ENCODE peak calls at places on chromosomes 7 and 10, in eight cellular contexts. W, X, Z, N, D, F, M and A are unnamed samples.

GRCh38 chr7:107560898-107561516 is 2.7 kb downstream of the COG5 start:
- DNase-seq in Z (no peak), D (no peak), F (no peak), N (no peak), X (no peak), W (no peak), M (no peak), A (no peak)

GRCh38 chr7:113774182-113774807 is 144.5 kb downstream of the PPP1R3A start:
- DNase-seq in F (peak), D (no peak), X (no peak), N (no peak), Z (no peak), W (peak), M (no peak), A (no peak)

GRCh38 chr7:77569514-77570232 is 32.6 kb downstream of the PTPN12 start:
- DNase-seq in W (no peak), N (no peak), M (no peak), D (no peak), X (no peak), F (peak), Z (no peak), A (no peak)

GRCh38 chr7:48964074-48964473 is 39.7 kb downstream of the CDC14C start:
- DNase-seq in D (no peak), F (no peak), Z (no peak), M (no peak), W (no peak), X (no peak), N (peak), A (no peak)

GRCh38 chr10:110357252-110357780 is 52.6 kb upstream of the SMNDC1 start:
- DNase-seq in F (peak), Z (no peak), W (no peak), X (no peak), D (peak), M (no peak), N (no peak), A (no peak)

GRCh38 chr10:71133710-71134686 is 78.4 kb upstream of the UNC5B start:
- DNase-seq in Z (no peak), F (no peak), X (no peak), W (no peak), D (no peak), M (no peak), N (no peak), A (no peak)

GRCh38 chr7:85730016-85730415 is 543.2 kb upstream of the SEMA3D start:
- DNase-seq in F (no peak), D (no peak), N (no peak), Z (no peak), X (no peak), M (no peak), W (no peak), A (peak)

GRCh38 chr10:123614888-123615287 is 51.3 kb upstream of the GPR26 start:
- DNase-seq in Z (peak), D (peak), X (peak), W (no peak), M (peak), N (peak), F (peak), A (peak)

GRCh38 chr7:43669286-43670081 is 59.8 kb downstream of the COA1 start:
- DNase-seq in W (no peak), N (no peak), Z (no peak), F (no peak), M (no peak), X (no peak), D (no peak), A (no peak)

GRCh38 chr7:28144266-28144665 is 36.3 kb downstream of the JAZF1 start:
- DNase-seq in N (no peak), Z (no peak), X (no peak), F (no peak), D (no peak), W (no peak), M (no peak), A (peak)

GRCh38 chr10:73866621-73867020 is 7.7 kb downstream of the CAMK2G start:
- DNase-seq in X (no peak), D (no peak), Z (no peak), F (no peak), W (peak), M (no peak), N (no peak), A (no peak)

GRCh38 chr10:33819206-33819605 is 484.7 kb upstream of the NRP1 start:
- DNase-seq in W (no peak), N (no peak), F (no peak), D (no peak), X (no peak), Z (no peak), M (no peak), A (no peak)

GRCh38 chr10:54554028-54554427 is 247.0 kb downstream of the PCDH15 start:
- DNase-seq in D (no peak), F (no peak), Z (no peak), X (no peak), N (no peak), W (no peak), M (no peak), A (no peak)

GRCh38 chr7:44974549-44974948 is 4.3 kb downstream of the MYO1G start:
- DNase-seq in F (no peak), M (no peak), W (no peak), D (no peak), Z (no peak), X (no peak), N (no peak), A (no peak)

GRCh38 chr10:58385784-58386112 is 538 bp downstream of the TFAM start:
- DNase-seq in W (peak), M (peak), F (no peak), Z (no peak), N (no peak), D (peak), X (peak), A (no peak)

GRCh38 chr7:132622081-132622480 is 45.8 kb upstream of the PLXNA4 start:
- DNase-seq in W (no peak), Z (no peak), M (no peak), X (no peak), D (no peak), F (no peak), N (no peak), A (no peak)

GRCh38 chr10:80537086-80537704 is 507 bp upstream of the SH2D4B start:
- DNase-seq in W (no peak), X (peak), N (no peak), M (no peak), F (no peak), Z (no peak), D (no peak), A (no peak)

GRCh38 chr7:91288208-91288824 is 24.1 kb downstream of the FZD1 start:
- DNase-seq in M (no peak), W (peak), D (no peak), N (no peak), X (peak), Z (no peak), F (no peak), A (no peak)

GRCh38 chr10:83283151-83283550 is 856.2 kb upstream of the GHITM start:
- DNase-seq in X (no peak), F (no peak), N (no peak), Z (no peak), M (no peak), W (no peak), D (no peak), A (no peak)

GRCh38 chr7:136061433-136061832 is 84.3 kb upstream of the MTPN start:
- DNase-seq in W (no peak), X (no peak), D (no peak), Z (no peak), F (no peak), N (no peak), M (no peak), A (no peak)

GRCh38 chr10:58578366-58578765 is 65.7 kb downstream of the BICC1 start:
- DNase-seq in W (no peak), F (no peak), Z (no peak), D (no peak), M (no peak), X (no peak), N (no peak), A (no peak)

GRCh38 chr7:101085000-101085948 is at the start of gene TRIM56:
- DNase-seq in W (no peak), M (peak), X (peak), N (peak), F (peak), D (peak), Z (peak), A (peak)

GRCh38 chr7:43639858-43640491 is 57.1 kb downstream of the STK17A start:
- DNase-seq in F (peak), Z (no peak), X (peak), M (peak), D (no peak), N (peak), W (peak), A (no peak)

GRCh38 chr10:26448706-26449435 is 10.7 kb downstream of the APBB1IP start:
- DNase-seq in D (no peak), F (no peak), M (no peak), Z (peak), X (peak), N (no peak), W (no peak), A (no peak)

GRCh38 chr10:58512470-58513188 is at the start of gene BICC1:
- DNase-seq in X (peak), M (no peak), F (no peak), Z (no peak), D (peak), W (peak), N (peak), A (no peak)

GRCh38 chr7:159231017-159231416 is 86.3 kb upstream of the VIPR2 start:
- DNase-seq in W (no peak), D (no peak), X (no peak), N (no peak), F (no peak), M (no peak), Z (no peak), A (no peak)

GRCh38 chr10:79105818-79106217 is 37.1 kb downstream of the ZMIZ1 start:
- DNase-seq in Z (no peak), X (no peak), N (no peak), D (no peak), M (no peak), F (no peak), W (no peak), A (no peak)

DNA sequence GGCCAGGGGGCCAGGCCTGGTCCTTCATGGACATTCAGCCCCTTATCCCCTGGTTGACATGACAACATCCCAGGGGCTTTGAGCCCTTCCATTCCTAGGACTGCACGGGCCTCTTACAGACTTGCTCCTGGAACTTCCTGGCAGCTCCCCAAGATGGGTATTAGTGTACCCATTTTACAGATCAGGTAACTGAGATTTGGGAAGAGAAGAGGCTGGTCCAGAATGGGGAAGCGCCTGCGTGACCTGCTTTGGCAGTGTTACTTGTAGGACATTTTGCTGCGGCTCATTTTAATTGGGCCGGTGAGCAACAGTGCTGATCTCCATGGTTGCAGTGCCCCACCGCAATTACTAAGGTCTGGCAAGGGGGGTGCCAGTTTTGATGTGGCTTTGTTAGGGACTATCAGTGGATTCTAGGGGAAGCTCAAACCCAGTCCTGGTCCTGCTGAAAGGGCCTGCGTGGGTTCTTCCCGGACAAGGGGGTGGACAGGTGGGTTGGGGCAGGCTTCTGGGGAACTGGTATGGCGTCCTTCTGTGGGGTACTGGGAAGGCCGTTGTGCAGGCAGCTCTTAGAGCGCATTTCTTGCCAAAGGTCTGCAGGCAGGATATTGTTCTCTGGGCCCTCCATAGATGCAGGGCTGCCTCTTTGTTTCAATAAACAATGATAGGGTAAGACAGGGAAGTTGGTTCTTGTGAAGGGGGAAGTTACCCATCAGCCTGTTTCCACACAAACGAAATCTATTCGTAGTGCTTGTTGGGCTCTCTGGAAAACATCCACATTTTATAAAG is 137.6 kb downstream of the RGS10 start:
- DNase-seq in F (no peak), Z (no peak), M (no peak), N (no peak), W (no peak), D (no peak), X (no peak), A (no peak)
- H3K27ac ChIP-seq in F (no peak), Z (no peak), M (peak), N (peak), W (no peak), D (no peak), X (no peak), A (no peak)

GRCh38 chr10:102617816-102618215 is 26.5 kb upstream of the TRIM8 start:
- DNase-seq in F (no peak), W (no peak), Z (no peak), X (no peak), D (no peak), N (no peak), M (peak), A (no peak)

GRCh38 chr10:102620615-102621417 is 23.5 kb upstream of the TRIM8 start:
- DNase-seq in M (peak), F (no peak), Z (no peak), N (no peak), X (no peak), D (no peak), W (no peak), A (no peak)

GRCh38 chr10:102621418-102622325 is 22.6 kb upstream of the TRIM8 start:
- DNase-seq in F (peak), X (no peak), M (peak), D (no peak), W (no peak), N (no peak), Z (no peak), A (no peak)

GRCh38 chr10:102619281-102619981 is 24.8 kb upstream of the TRIM8 start:
- DNase-seq in X (no peak), D (no peak), Z (no peak), N (no peak), W (no peak), M (peak), F (no peak), A (no peak)

GRCh38 chr10:102620138-102620591 is 24.1 kb upstream of the TRIM8 start:
- DNase-seq in W (no peak), N (peak), F (no peak), X (no peak), D (no peak), M (peak), Z (no peak), A (no peak)
- H3K27ac ChIP-seq in W (no peak), N (no peak), F (no peak), X (peak), D (peak), M (peak), Z (no peak), A (peak)

DNA sequence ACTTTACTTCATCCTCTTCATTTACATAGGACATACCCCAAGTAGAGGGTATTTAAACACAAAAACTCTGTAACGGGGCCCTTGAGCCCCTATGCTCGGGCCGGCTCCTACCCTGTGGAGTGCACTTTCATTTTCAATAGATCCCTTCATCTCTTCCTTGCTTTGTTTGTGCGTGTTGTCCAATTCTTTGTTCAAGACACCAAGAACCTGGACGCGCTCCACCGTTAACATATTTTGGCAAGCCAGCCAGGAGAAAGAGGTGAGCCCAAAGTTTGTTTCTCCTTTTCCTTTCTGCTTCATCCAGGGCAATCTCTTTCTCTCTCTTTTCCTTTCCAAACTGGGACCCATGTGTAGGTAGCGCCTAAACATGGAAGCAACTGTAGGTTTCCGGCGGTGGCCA is 26.0 kb upstream of the BNIP3 start:
- DNase-seq in F (no peak), D (no peak), W (no peak), M (no peak), Z (no peak), X (no peak), N (no peak), A (no peak)
- H3K27ac ChIP-seq in F (no peak), D (no peak), W (no peak), M (no peak), Z (no peak), X (no peak), N (no peak), A (no peak)

GRCh38 chr7:139913555-139914135 is 84.6 kb downstream of the TBXAS1 start:
- DNase-seq in D (no peak), N (no peak), F (no peak), M (no peak), W (no peak), X (no peak), Z (no peak), A (no peak)

GRCh38 chr7:139909379-139910050 is 80.5 kb downstream of the TBXAS1 start:
- DNase-seq in D (no peak), M (no peak), F (no peak), Z (no peak), W (no peak), N (no peak), X (no peak), A (no peak)

GRCh38 chr7:139913006-139913405 is 83.9 kb downstream of the TBXAS1 start:
- DNase-seq in Z (no peak), N (no peak), F (no peak), M (no peak), W (no peak), D (no peak), X (no peak), A (no peak)

GRCh38 chr7:139906879-139907278 is 77.8 kb downstream of the TBXAS1 start:
- DNase-seq in D (no peak), X (no peak), N (no peak), M (no peak), Z (no peak), W (no peak), F (no peak), A (no peak)

DNA sequence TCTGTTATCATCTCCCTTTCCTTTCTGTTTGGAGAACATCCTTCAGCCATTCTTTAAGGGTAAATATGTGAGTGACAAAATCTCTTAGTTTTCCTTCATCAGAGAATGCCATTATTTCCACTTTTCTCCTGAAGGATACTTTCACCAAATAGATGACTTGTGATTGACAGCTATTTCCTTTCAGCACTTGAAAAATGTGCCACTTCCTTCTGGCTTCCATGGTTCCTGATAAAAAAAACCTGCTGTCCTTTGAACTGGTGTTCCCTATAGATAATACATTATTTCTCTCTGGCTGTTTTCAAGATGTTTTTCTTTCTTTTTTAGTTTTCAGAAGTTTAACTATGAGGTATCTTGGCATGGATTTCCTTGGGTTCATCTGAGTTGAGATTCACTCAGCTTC is 79.7 kb downstream of the TBXAS1 start:
- DNase-seq in F (no peak), Z (no peak), D (no peak), M (no peak), X (no peak), W (no peak), N (no peak), A (no peak)
- H3K27ac ChIP-seq in F (no peak), Z (no peak), D (no peak), M (no peak), X (no peak), W (no peak), N (no peak), A (no peak)

DNA sequence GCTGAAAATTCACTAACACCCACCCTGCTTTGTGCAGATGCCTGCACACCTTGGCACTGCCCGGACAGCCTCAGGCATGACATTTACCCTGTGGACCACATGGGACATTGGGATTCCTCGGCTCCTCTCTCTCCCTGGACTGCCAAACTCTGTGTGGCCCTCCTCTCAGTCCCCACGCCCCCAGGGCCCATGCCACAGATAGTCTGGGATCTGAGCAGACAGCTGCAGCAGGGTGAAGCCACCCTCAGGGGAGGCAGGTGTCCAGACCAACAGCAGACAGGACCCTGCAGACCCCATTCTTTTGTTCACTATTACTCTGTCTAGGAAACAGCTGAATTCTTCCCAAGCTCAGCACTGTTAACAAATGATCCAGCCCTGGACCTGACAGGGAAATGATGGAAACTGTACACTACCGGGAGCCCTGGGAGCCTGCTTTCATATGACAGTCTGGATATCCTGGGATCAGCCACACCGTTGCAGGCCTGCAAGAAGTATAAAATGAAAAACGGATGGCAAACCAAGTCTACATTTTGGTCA is 83.4 kb downstream of the VOPP1 start:
- DNase-seq in M (no peak), F (no peak), X (no peak), W (no peak), Z (no peak), D (no peak), N (no peak), A (no peak)
- H3K27ac ChIP-seq in M (no peak), F (no peak), X (no peak), W (no peak), Z (no peak), D (no peak), N (no peak), A (no peak)

GRCh38 chr7:152158801-152159587 is 133.5 kb downstream of the GALNT11 start:
- DNase-seq in F (no peak), M (no peak), W (no peak), N (no peak), Z (no peak), X (no peak), D (no peak), A (no peak)

GRCh38 chr7:152162287-152162686 is 136.8 kb downstream of the GALNT11 start:
- DNase-seq in N (no peak), Z (no peak), X (no peak), W (no peak), F (no peak), M (no peak), D (no peak), A (no peak)
- H3K27ac ChIP-seq in N (no peak), Z (no peak), X (no peak), W (no peak), F (no peak), M (no peak), D (no peak), A (no peak)

GRCh38 chr10:32068569-32068968 is 12.3 kb upstream of the KIF5B start:
- DNase-seq in M (no peak), X (no peak), N (no peak), Z (no peak), F (no peak), W (peak), D (no peak), A (no peak)

GRCh38 chr10:32072025-32072787 is 16.0 kb upstream of the KIF5B start:
- DNase-seq in X (no peak), M (no peak), D (no peak), Z (no peak), N (no peak), F (no peak), W (no peak), A (no peak)

GRCh38 chr10:32073676-32074075 is 17.5 kb upstream of the KIF5B start:
- DNase-seq in W (no peak), N (no peak), M (no peak), D (no peak), F (no peak), X (no peak), Z (no peak), A (no peak)

GRCh38 chr10:32073128-32073527 is 16.9 kb upstream of the KIF5B start:
- DNase-seq in X (no peak), M (no peak), F (no peak), Z (no peak), N (no peak), W (no peak), D (no peak), A (no peak)

DNA sequence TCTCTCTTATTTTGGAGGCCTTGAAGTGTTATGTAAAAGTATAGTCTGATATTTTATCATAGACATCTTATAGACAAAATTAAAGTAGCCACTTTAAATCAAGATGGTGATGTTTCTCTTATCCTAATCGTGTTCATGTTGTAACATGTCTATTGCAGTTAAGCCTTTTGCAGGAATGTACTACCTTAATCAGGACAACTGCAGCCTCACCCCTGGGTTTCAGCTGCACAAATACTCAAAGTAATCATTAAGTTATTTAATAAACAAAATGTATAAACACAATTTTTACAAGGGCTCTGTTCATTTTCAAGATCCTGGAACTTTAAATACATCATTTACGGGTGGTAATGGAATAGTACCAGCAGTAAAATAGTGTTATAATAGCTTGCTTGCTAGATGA is 14.4 kb upstream of the KIF5B start:
- DNase-seq in W (no peak), Z (no peak), X (no peak), D (no peak), M (no peak), N (no peak), F (no peak), A (no peak)
- H3K27ac ChIP-seq in W (no peak), Z (no peak), X (no peak), D (no peak), M (no peak), N (no peak), F (no peak), A (no peak)